ENCODE peak calls at places on chromosomes 5 and 9, in nine cellular contexts. W, K, N, E, R, H, T, Y and I are unnamed samples. For H3K27me3, the result is how much of the 10 kb centered on the place peaks cover.

GRCh38 chr5:139660916-139661814 is 13.0 kb downstream of the CXXC5 start:
- DNase-seq in Y (peak), R (peak), W (peak), K (peak), T (peak), E (peak), N (peak), H (peak), I (no peak)

GRCh38 chr5:85069659-85070640 is 685.3 kb upstream of the EDIL3 start:
- DNase-seq in Y (peak), W (no peak), K (no peak), N (no peak), R (no peak), T (no peak), E (no peak), H (no peak), I (no peak)

GRCh38 chr5:96651948-96652753 is 10.0 kb upstream of the CAST start:
- DNase-seq in N (no peak), E (no peak), R (no peak), W (no peak), K (no peak), Y (no peak), T (no peak), H (no peak), I (no peak)

GRCh38 chr5:32363030-32363429 is 50.3 kb upstream of the MTMR12 start:
- DNase-seq in N (no peak), T (no peak), H (no peak), E (no peak), K (no peak), W (no peak), Y (no peak), R (no peak), I (no peak)

GRCh38 chr5:127042593-127042992 is 12.2 kb upstream of the MARCHF3 start:
- DNase-seq in H (peak), T (no peak), N (no peak), E (no peak), K (no peak), R (no peak), W (no peak), Y (peak), I (no peak)

GRCh38 chr5:68644971-68645370 is 429.4 kb downstream of the PIK3R1 start:
- DNase-seq in Y (no peak), K (no peak), R (no peak), T (no peak), E (no peak), H (no peak), N (no peak), W (no peak), I (no peak)

GRCh38 chr5:137203011-137203632 is 296.0 kb downstream of the SPOCK1 start:
- DNase-seq in H (no peak), N (no peak), E (no peak), T (no peak), Y (no peak), R (no peak), W (no peak), K (no peak), I (no peak)

GRCh38 chr5:169651526-169651925 is 14.5 kb downstream of the DOCK2 start:
- DNase-seq in E (no peak), H (no peak), Y (peak), T (no peak), R (no peak), N (no peak), W (no peak), K (no peak), I (no peak)

GRCh38 chr9:134897584-134898170 is 17.1 kb downstream of the FCN2 start:
- DNase-seq in R (no peak), E (no peak), Y (no peak), H (no peak), N (no peak), T (no peak), W (no peak), K (no peak), I (no peak)

GRCh38 chr5:102719886-102720285 is 35.2 kb upstream of the PAM start:
- DNase-seq in T (no peak), K (no peak), W (no peak), R (no peak), N (no peak), Y (no peak), H (no peak), E (no peak), I (no peak)

DNA sequence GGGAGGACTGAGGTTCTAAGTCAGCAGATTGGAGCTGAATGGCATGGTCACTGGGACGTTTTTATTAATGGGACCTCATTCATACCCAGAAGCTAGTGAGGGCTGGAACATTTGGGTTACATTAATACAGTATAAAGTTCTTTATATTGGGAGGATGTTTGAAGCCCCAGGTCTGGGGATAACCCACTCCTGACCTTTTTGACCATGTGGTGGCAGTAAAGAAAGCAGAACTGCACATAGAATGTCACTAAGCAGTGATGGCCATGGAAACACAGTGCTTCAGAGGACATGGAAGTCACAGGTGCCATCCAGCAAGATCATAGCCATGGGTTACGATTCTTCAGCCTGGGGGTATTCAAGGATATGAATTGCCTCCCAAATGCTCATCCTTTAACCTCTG is 176.0 kb downstream of the ATP10B start:
- DNase-seq in R (no peak), K (no peak), W (no peak), N (no peak), Y (no peak), E (no peak), H (no peak), T (no peak), I (no peak)
- TF ChIP-seq CTCF in R (no peak), K (no peak), W (no peak), N (no peak), Y (no peak), E (no peak), H (no peak), T (no peak), I (no peak)

GRCh38 chr9:136355616-136356557 is 7.7 kb downstream of the DNLZ start:
- DNase-seq in K (no peak), N (no peak), W (no peak), R (no peak), Y (no peak), H (no peak), E (no peak), T (no peak), I (no peak)
- H3K27ac ChIP-seq in K (peak), N (no peak), W (no peak), R (no peak), Y (no peak), H (no peak), E (peak), T (peak), I (no peak)

DNA sequence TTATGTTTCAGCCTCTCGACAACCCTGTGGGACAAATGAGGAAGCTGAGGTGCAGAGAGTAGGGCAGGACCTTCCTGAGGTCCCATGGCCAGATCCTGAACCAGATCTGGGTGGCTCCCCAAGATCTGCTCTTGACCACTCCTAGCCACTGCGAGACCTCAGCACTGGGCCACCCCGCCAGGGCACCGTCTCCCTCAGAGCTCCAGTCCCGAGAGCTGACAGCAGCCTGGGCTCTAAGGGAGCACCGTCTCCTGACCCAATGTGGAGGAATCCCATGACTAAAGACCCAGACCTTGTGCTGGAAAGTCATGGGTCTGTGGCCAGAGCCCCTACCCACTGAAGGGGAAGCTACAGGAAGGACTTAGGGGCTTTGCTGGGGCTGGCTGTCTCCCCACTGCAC is 4.5 kb upstream of the LMX1B start:
- DNase-seq in T (no peak), H (no peak), N (no peak), E (no peak), Y (no peak), K (no peak), R (no peak), W (no peak), I (no peak)
- H3K27me3 ChIP-seq in T (under half), H (half or more), N (under half), E (half or more), Y (under half), K (half or more), R (under half), W (under half), I (half or more)

GRCh38 chr9:85136978-85137377 is 467.4 kb downstream of the NTRK2 start:
- DNase-seq in T (no peak), Y (no peak), N (no peak), K (no peak), R (no peak), H (no peak), W (no peak), E (no peak), I (no peak)

GRCh38 chr9:85147046-85147640 is 477.6 kb downstream of the NTRK2 start:
- DNase-seq in N (no peak), Y (no peak), R (no peak), E (no peak), W (no peak), K (no peak), H (no peak), T (no peak), I (no peak)

GRCh38 chr9:85137606-85138150 is 468.1 kb downstream of the NTRK2 start:
- DNase-seq in T (no peak), E (no peak), K (no peak), N (no peak), H (no peak), R (no peak), W (no peak), Y (no peak), I (no peak)

GRCh38 chr9:85142461-85143401 is 473.2 kb downstream of the NTRK2 start:
- DNase-seq in E (no peak), R (peak), K (peak), N (peak), W (no peak), H (no peak), T (no peak), Y (peak), I (no peak)
- TF ChIP-seq CTCF in E (no peak), R (peak), K (peak), N (no peak), W (no peak), H (no peak), T (no peak), Y (no peak), I (no peak)

GRCh38 chr9:36590246-36590645 is 17.6 kb downstream of the MELK start:
- DNase-seq in E (no peak), W (no peak), T (no peak), H (no peak), Y (no peak), K (no peak), R (no peak), N (no peak), I (no peak)

GRCh38 chr9:36584626-36585460 is 12.1 kb downstream of the MELK start:
- DNase-seq in W (no peak), K (no peak), Y (no peak), E (no peak), T (no peak), H (peak), N (no peak), R (no peak), I (no peak)
- H3K27ac ChIP-seq in W (no peak), K (no peak), Y (peak), E (peak), T (no peak), H (peak), N (no peak), R (no peak), I (no peak)

GRCh38 chr9:20621553-20622329 is 558 bp downstream of the MLLT3 start:
- DNase-seq in R (peak), Y (peak), W (no peak), H (peak), T (peak), N (peak), E (no peak), K (peak), I (peak)
- H3K27me3 ChIP-seq in R (under half), Y (under half), W (under half), H (under half), T (under half), N (under half), E (under half), K (under half), I (under half)

DNA sequence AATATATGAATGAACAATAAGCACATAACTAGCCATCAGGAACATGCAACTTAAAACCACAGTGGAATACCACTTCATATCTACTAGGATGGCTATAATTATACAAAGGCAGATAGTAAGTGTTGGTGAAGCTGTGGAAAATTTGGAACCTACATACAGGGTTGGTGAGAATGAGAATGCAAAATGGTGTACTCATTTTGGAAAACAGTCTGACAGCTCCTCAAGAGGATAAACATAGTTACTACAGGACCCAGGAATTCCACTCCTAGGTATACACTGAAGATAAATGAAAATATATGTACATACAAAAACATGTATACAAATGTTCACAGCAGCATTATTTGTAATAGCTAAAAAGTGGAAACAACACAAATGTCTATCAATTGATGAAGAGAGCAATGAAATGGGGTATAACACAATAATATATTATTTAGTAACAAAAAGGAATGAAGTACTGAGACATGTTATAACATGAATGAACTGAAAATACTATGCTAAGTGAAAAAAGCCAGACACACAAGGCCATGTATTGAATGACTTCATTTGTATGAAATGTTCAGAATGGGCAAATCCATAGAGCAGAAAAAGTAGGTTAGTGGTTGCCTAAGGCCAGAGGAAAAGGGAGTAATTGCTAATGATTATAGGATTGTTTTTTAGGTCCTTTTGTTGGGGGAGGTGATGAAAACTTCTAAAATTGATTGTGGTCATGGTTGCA is 31.2 kb upstream of the CDK5RAP2 start:
- DNase-seq in Y (no peak), E (no peak), K (no peak), W (no peak), T (no peak), H (no peak), R (no peak), N (no peak), I (no peak)
- TF ChIP-seq CTCF in Y (peak), E (peak), K (peak), W (no peak), T (no peak), H (peak), R (no peak), N (no peak), I (no peak)

DNA sequence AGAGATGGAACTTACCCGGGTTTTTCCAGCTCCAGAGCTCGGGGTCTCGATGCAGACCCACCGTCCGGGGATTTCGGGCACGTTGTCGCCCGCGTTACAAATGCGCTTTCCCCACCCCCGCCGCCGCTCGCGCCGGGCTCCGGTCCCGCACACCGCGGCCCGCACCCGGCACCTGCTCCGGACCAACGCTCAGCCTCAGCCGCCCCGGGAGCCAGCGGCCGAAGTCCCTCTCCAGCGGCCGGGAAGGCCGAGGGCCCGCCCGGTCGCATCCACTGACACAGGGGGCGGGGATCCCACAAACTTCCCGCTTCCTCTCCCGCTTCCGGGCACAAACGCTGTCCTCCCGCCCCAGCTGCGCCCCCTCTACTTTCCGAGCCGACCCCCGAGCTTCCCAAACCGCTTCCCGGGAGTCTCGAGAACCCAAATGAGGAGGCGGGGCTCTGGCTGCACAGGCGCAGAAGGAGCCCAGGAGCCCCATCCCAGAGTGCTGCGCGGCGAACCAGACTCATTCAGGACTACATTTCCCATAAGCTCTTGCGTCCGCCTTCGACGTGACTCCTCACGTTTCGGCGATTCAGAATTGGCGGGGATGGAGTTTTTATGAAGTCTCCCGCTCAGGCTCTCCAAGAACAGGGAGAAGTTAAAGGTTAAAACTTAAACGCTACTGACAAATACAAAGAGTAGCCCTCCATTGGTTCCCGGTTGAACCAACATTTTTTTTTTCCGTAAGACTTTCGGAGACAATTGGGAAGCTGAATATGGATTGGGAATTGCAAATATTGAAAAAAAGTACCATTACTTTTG is at the start of gene ZNF782:
- DNase-seq in R (peak), N (peak), E (peak), W (peak), Y (peak), K (peak), H (peak), T (peak), I (peak)
- H3K27ac ChIP-seq in R (peak), N (peak), E (no peak), W (peak), Y (no peak), K (peak), H (peak), T (peak), I (peak)

DNA sequence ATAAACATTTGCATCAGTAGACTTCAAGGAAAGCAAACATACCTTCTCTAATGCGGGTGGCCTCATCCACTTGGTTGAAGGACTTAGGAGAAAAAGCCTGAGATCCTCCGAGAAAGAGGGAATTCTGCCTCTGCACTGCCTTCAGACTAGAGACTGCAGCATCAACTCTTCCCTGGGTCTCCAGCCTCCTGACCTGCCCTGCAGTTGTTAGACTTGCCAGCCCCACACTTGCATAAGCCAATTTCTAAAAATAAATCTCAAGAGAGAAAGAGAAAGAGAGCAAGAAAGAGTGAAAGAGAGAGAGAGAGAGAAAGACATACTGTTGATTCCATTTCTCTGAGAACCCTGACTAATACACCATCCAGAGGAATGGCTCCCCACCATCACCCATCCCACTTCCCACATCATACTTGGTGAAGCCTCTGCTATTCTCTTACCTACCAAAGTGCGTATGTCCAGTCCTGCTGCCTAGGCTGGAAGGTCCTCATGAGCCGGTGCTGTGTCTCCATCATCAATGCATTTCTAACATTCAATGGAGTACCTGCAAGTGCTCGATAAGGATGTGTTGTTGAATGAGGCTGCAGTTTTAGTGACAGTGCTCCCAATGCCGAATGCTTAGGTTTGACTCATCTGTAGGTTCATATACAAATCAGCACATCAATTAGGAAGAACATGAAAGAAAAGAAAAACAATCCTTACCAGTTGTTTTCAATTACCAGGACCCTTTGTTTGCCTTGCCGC is 35.1 kb downstream of the ZNF622 start:
- DNase-seq in R (no peak), E (no peak), W (no peak), K (no peak), Y (no peak), H (no peak), T (no peak), N (no peak), I (no peak)
- H3K27me3 ChIP-seq in R (under half), E (under half), W (under half), K (under half), Y (under half), H (under half), T (under half), N (under half), I (under half)

DNA sequence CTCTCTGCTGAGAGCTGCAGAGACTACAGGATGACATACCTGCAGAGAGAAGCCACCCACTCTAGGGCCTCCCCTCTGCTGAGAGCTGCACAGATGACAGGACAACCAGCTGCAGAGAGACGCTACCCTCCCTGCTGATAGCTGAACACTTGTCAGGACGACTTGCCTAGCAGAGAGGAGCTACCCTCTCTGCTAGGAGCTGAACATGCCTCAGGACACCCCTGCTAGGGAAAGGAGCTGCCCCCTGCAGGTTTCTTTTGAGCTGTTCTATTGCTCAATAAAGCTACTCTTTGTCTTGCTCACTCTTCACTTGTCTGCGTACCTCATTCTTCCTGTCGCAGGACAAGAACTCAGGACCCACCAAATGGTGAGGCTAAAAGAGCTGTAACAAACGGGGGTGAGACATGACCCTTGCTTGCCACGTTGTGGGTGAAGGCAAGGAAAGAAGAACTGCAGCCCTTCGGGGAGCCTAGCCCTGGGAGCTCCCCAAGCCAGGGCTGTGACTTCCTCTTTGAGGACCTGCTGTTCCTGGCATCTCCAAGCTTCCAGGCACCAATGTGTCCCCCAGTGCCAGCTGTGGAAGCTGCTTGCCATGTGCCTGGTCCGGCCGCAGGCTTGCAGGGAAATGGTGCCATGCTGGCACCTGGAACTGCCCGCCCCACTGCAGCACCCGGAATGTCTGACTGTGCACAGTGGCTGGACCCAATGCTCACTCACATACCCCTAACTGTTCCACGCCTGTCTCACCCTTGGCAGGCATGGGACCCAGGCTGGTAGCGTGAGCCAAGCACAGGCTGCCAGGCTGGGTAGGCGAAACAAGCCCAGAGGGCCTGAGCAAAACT is 5.1 kb upstream of the TESK1 start:
- DNase-seq in N (peak), K (no peak), Y (no peak), E (no peak), R (no peak), W (no peak), H (no peak), T (no peak), I (no peak)
- TF ChIP-seq CTCF in N (no peak), K (no peak), Y (no peak), E (peak), R (no peak), W (no peak), H (no peak), T (no peak), I (no peak)